ENCODE peak calls at places on chromosomes 13 and 19, in nine cellular contexts. U is astrocyte of the spinal cord; N is amniotic stem cell; M is activated CD4-positive, alpha-beta T cell treated with anti-CD3 and anti-CD28 coated beads for 48 hours; S is cardiac septum; K is substantia nigra; R is stimulated activated CD4-positive, alpha-beta T cell treated with anti-CD3 and anti-CD28 coated beads, Interleukin-15, amount 100 ng/mL, for 1 hour; V is pulmonary artery endothelial cell; T is GOT3. E is an unnamed sample.

GRCh38 chr13:39616087-39616694 is 13.2 kb upstream of the LHFPL6 start:
- DNase-seq in T (no peak), K (peak), N (peak), V (peak), U (peak), M (peak), S (no peak), R (no peak), E (peak)

GRCh38 chr19:29367701-29368306 is 154.9 kb upstream of the UQCRFS1 start:
- DNase-seq in M (no peak), K (no peak), U (no peak), R (no peak), N (no peak), T (no peak), S (no peak), V (no peak), E (no peak)

GRCh38 chr13:98842074-98842473 is 89.6 kb upstream of the SLC15A1 start:
- DNase-seq in V (no peak), T (no peak), K (no peak), N (no peak), U (no peak), M (no peak), S (no peak), R (no peak), E (no peak)

GRCh38 chr19:58475714-58476497 is at the start of gene ZNF446:
- DNase-seq in V (peak), N (peak), S (peak), M (peak), T (peak), R (peak), K (peak), U (peak), E (peak)

GRCh38 chr19:33235269-33235995 is 9.8 kb upstream of the SLC7A10 start:
- DNase-seq in M (peak), S (peak), R (peak), T (peak), K (peak), V (peak), N (peak), U (peak), E (peak)

GRCh38 chr13:30809787-30810186 is 74.4 kb downstream of the ALOX5AP start:
- DNase-seq in U (no peak), K (no peak), N (no peak), T (no peak), M (no peak), S (no peak), R (no peak), V (no peak), E (no peak)

GRCh38 chr19:56118666-56119584 is 2.2 kb downstream of the ZNF787 start:
- DNase-seq in R (no peak), V (no peak), M (no peak), K (no peak), U (no peak), T (no peak), N (no peak), S (no peak), E (no peak)

GRCh38 chr13:48405865-48406264 is 7.0 kb downstream of the LPAR6 start:
- DNase-seq in V (no peak), T (no peak), N (no peak), R (no peak), U (no peak), M (no peak), S (no peak), K (no peak), E (no peak)

GRCh38 chr13:23619073-23619855 is 49.1 kb downstream of the TNFRSF19 start:
- DNase-seq in T (no peak), K (no peak), R (no peak), N (no peak), U (no peak), M (no peak), V (peak), S (no peak), E (no peak)

GRCh38 chr13:47484564-47484963 is 516.5 kb downstream of the SUCLA2 start:
- DNase-seq in M (no peak), N (no peak), V (no peak), U (peak), S (no peak), K (no peak), T (no peak), R (no peak), E (no peak)

GRCh38 chr13:31038834-31039552 is 106.5 kb downstream of the TEX26 start:
- DNase-seq in K (no peak), U (peak), T (no peak), R (no peak), M (peak), V (no peak), N (no peak), S (no peak), E (no peak)

GRCh38 chr19:55091955-55092354 is 16.3 kb downstream of the EPS8L1 start:
- DNase-seq in N (no peak), U (no peak), T (no peak), S (no peak), V (no peak), K (no peak), M (no peak), R (no peak), E (no peak)

GRCh38 chr19:19751846-19752245 is 18.9 kb upstream of the ZNF14 start:
- DNase-seq in M (no peak), U (no peak), R (no peak), K (no peak), V (no peak), N (no peak), T (no peak), S (no peak), E (no peak)

GRCh38 chr13:99316224-99316623 is 9.0 kb upstream of the GPR183 start:
- DNase-seq in N (no peak), K (no peak), U (no peak), T (no peak), R (no peak), S (no peak), M (no peak), V (no peak), E (no peak)

GRCh38 chr13:30752201-30752797 is 17.0 kb downstream of the ALOX5AP start:
- DNase-seq in M (no peak), N (no peak), K (no peak), U (peak), V (no peak), T (no peak), R (no peak), S (no peak), E (no peak)

GRCh38 chr19:4633140-4633967 is 6.0 kb upstream of the TNFAIP8L1 start:
- DNase-seq in M (peak), R (no peak), S (peak), K (peak), U (peak), V (peak), N (no peak), T (peak), E (peak)

GRCh38 chr19:47134533-47134932 is 3.9 kb downstream of the SAE1 start:
- DNase-seq in K (no peak), U (no peak), M (no peak), N (no peak), S (no peak), R (no peak), T (no peak), V (no peak), E (no peak)

GRCh38 chr13:39322836-39323585 is 280.0 kb downstream of the LHFPL6 start:
- DNase-seq in R (no peak), U (no peak), N (no peak), S (no peak), M (no peak), K (no peak), T (no peak), V (no peak), E (peak)

GRCh38 chr19:13143135-13143534 is 7.0 kb downstream of the STX10 start:
- DNase-seq in V (no peak), U (peak), T (no peak), N (peak), M (no peak), R (no peak), K (no peak), S (no peak), E (no peak)

GRCh38 chr13:106063591-106064308 is 471.7 kb downstream of the EFNB2 start:
- DNase-seq in U (peak), T (no peak), M (no peak), S (no peak), N (no peak), V (no peak), K (no peak), R (no peak), E (no peak)

GRCh38 chr19:39913682-39914333 is 20.6 kb downstream of the FCGBP start:
- DNase-seq in R (no peak), S (no peak), K (no peak), V (no peak), T (no peak), U (no peak), M (no peak), N (no peak), E (no peak)

GRCh38 chr13:100131863-100132574 is 43.1 kb downstream of the PCCA start:
- DNase-seq in K (no peak), M (peak), S (no peak), N (peak), T (no peak), V (peak), U (peak), R (no peak), E (no peak)

GRCh38 chr19:42421591-42422031 is 5.6 kb downstream of the LIPE start:
- DNase-seq in U (no peak), R (no peak), M (no peak), T (no peak), S (peak), K (no peak), V (peak), N (no peak), E (no peak)

GRCh38 chr19:16045171-16045570 is 31.1 kb upstream of the TPM4 start:
- DNase-seq in U (no peak), K (no peak), R (no peak), T (no peak), V (no peak), S (no peak), N (no peak), M (no peak), E (no peak)

GRCh38 chr13:84658881-84659661 is 776.8 kb upstream of the SLITRK1 start:
- DNase-seq in K (no peak), T (no peak), M (no peak), N (no peak), S (no peak), V (no peak), R (no peak), U (peak), E (no peak)

GRCh38 chr13:105464249-105464648 is 1071.2 kb downstream of the EFNB2 start:
- DNase-seq in U (peak), V (no peak), S (no peak), T (no peak), K (no peak), N (no peak), R (no peak), M (no peak), E (no peak)

GRCh38 chr13:28282451-28282850 is 144.1 kb downstream of the PAN3 start:
- DNase-seq in U (no peak), T (no peak), R (no peak), K (no peak), S (no peak), V (no peak), N (no peak), M (no peak), E (no peak)

GRCh38 chr13:27007166-27007565 is 164.4 kb downstream of the USP12 start:
- DNase-seq in M (no peak), U (no peak), K (no peak), R (no peak), S (no peak), N (no peak), V (no peak), T (no peak), E (no peak)

GRCh38 chr19:2755448-2755705 is 15.6 kb upstream of the SLC39A3 start:
- DNase-seq in K (no peak), R (no peak), T (no peak), M (no peak), S (no peak), V (no peak), N (no peak), U (no peak), E (no peak)

GRCh38 chr19:1065606-1066109 is 1.3 kb upstream of the ARHGAP45 start:
- DNase-seq in N (no peak), R (no peak), S (no peak), M (no peak), T (no peak), V (no peak), K (no peak), U (no peak), E (no peak)

GRCh38 chr19:45643927-45644771 is 5.0 kb upstream of the EML2 start:
- DNase-seq in N (no peak), M (no peak), V (no peak), T (no peak), U (no peak), K (peak), R (no peak), S (no peak), E (peak)

GRCh38 chr19:15025237-15025636 is 24.0 kb upstream of the CASP14 start:
- DNase-seq in T (no peak), N (no peak), U (no peak), M (no peak), S (no peak), R (no peak), K (no peak), V (no peak), E (no peak)

GRCh38 chr13:26727633-26728032 is 33.0 kb downstream of the GPR12 start:
- DNase-seq in K (no peak), T (no peak), N (no peak), M (no peak), U (no peak), S (no peak), R (no peak), V (no peak), E (no peak)

E was measured in midbrain.